ENCODE peak calls at places on chromosome 7, in eight cellular contexts. R is testis, D is choroid plexus epithelial cell, M is tibial nerve, V is ovary, B is brain microvascular endothelial cell, G is AG10803, L is right atrium auricular region. J is an unnamed sample.

GRCh38 chr7:91266067-91266930 is 2.1 kb downstream of the FZD1 start:
- DNase-seq in M (peak), D (no peak), B (no peak), G (no peak), R (no peak), V (peak), L (no peak), J (no peak)

GRCh38 chr7:4169505-4169904 is 512.6 kb upstream of the FOXK1 start:
- DNase-seq in L (no peak), M (no peak), G (no peak), B (no peak), V (no peak), R (no peak), D (no peak), J (peak)

GRCh38 chr7:95304990-95305389 is 19.3 kb downstream of the PON1 start:
- DNase-seq in M (no peak), G (no peak), L (no peak), R (no peak), D (no peak), B (no peak), V (no peak), J (no peak)

GRCh38 chr7:55545496-55545895 is 26.8 kb downstream of the VOPP1 start:
- DNase-seq in V (no peak), L (no peak), B (peak), G (peak), R (no peak), M (no peak), D (peak), J (no peak)

GRCh38 chr7:94333810-94334209 is 60.9 kb upstream of the COL1A2 start:
- DNase-seq in V (no peak), M (no peak), L (no peak), G (no peak), R (no peak), B (no peak), D (no peak), J (no peak)

GRCh38 chr7:126637538-126637937 is 615.2 kb downstream of the GRM8 start:
- DNase-seq in R (no peak), V (no peak), G (no peak), D (no peak), M (no peak), L (no peak), B (no peak), J (no peak)

GRCh38 chr7:16670021-16670420 is 24.0 kb downstream of the BZW2 start:
- DNase-seq in D (peak), B (no peak), L (no peak), M (no peak), R (no peak), V (no peak), G (peak), J (no peak)

GRCh38 chr7:115522174-115522573 is 508.4 kb downstream of the TFEC start:
- DNase-seq in R (no peak), D (no peak), B (no peak), L (no peak), V (no peak), M (no peak), G (no peak), J (no peak)

GRCh38 chr7:12066004-12066403 is 145.1 kb upstream of the TMEM106B start:
- DNase-seq in D (no peak), B (no peak), V (no peak), G (no peak), M (no peak), R (no peak), L (no peak), J (no peak)

GRCh38 chr7:7736671-7737070 is 18.3 kb upstream of the RPA3 start:
- DNase-seq in G (no peak), M (no peak), R (no peak), L (no peak), D (no peak), V (no peak), B (no peak), J (no peak)

GRCh38 chr7:125136755-125137547 is 207.3 kb upstream of the POT1 start:
- DNase-seq in V (no peak), R (no peak), M (no peak), D (peak), B (peak), L (no peak), G (no peak), J (peak)

GRCh38 chr7:150402671-150403321 is 23.7 kb downstream of the ZNF775 start:
- DNase-seq in V (no peak), L (no peak), B (no peak), G (no peak), M (no peak), R (no peak), D (no peak), J (no peak)

GRCh38 chr7:92904292-92905131 is 68.1 kb upstream of the CDK6 start:
- DNase-seq in M (no peak), B (peak), G (peak), R (no peak), D (peak), L (no peak), V (no peak), J (peak)

GRCh38 chr7:29435167-29435566 is 128.5 kb upstream of the PRR15 start:
- DNase-seq in G (no peak), B (no peak), D (no peak), L (no peak), M (no peak), V (no peak), R (no peak), J (no peak)

GRCh38 chr7:130831817-130832481 is 97.9 kb upstream of the KLF14 start:
- DNase-seq in L (no peak), B (no peak), D (peak), M (no peak), V (no peak), G (peak), R (no peak), J (no peak)

GRCh38 chr7:102944241-102944640 is 31.4 kb downstream of the LRRC17 start:
- DNase-seq in V (no peak), R (no peak), G (no peak), D (no peak), B (no peak), L (no peak), M (no peak), J (no peak)

GRCh38 chr7:7433736-7434260 is 101.9 kb downstream of the COL28A1 start:
- DNase-seq in G (peak), B (no peak), R (no peak), M (no peak), V (no peak), D (peak), L (no peak), J (no peak)

GRCh38 chr7:99244942-99245341 is 27.7 kb upstream of the MYH16 start:
- DNase-seq in R (no peak), D (no peak), M (no peak), G (peak), L (no peak), B (peak), V (no peak), J (no peak)

GRCh38 chr7:15168489-15168888 is 265.9 kb upstream of the DGKB start:
- DNase-seq in L (no peak), D (no peak), M (no peak), V (no peak), B (no peak), R (no peak), G (no peak), J (no peak)

GRCh38 chr7:54904130-54904529 is 114.7 kb upstream of the EGFR start:
- DNase-seq in D (peak), G (peak), M (no peak), R (no peak), B (peak), L (no peak), V (no peak), J (no peak)

GRCh38 chr7:48042216-48042615 is 6.9 kb downstream of the C7orf57 start:
- DNase-seq in L (no peak), R (no peak), D (no peak), G (peak), B (peak), M (no peak), V (no peak), J (no peak)

GRCh38 chr7:158811461-158811860 is 17.8 kb downstream of the ESYT2 start:
- DNase-seq in D (peak), R (no peak), G (peak), B (peak), M (no peak), V (no peak), L (no peak), J (no peak)

GRCh38 chr7:25216837-25217236 is 11.4 kb downstream of the NPVF start:
- DNase-seq in D (peak), G (peak), L (no peak), M (no peak), V (no peak), B (no peak), R (no peak), J (no peak)

GRCh38 chr7:41630741-41631140 is 72.1 kb downstream of the INHBA start:
- DNase-seq in R (no peak), M (no peak), G (no peak), V (no peak), D (no peak), L (no peak), B (no peak), J (no peak)

GRCh38 chr7:110309941-110310340 is 781.0 kb upstream of the LRRN3 start:
- DNase-seq in V (no peak), L (no peak), M (no peak), R (no peak), G (no peak), B (peak), D (peak), J (no peak)

GRCh38 chr7:150946826-150947750 is 31.0 kb downstream of the KCNH2 start:
- DNase-seq in R (peak), L (no peak), V (no peak), D (no peak), M (no peak), B (no peak), G (no peak), J (no peak)

GRCh38 chr7:134645935-134646334 is 718 bp upstream of the BPGM start:
- DNase-seq in L (no peak), D (peak), B (peak), G (peak), R (no peak), M (no peak), V (no peak), J (no peak)

GRCh38 chr7:15199482-15199881 is 296.9 kb upstream of the DGKB start:
- DNase-seq in M (no peak), V (no peak), L (no peak), G (peak), B (peak), D (peak), R (no peak), J (no peak)

GRCh38 chr7:66558660-66559465 is 69.8 kb upstream of the KCTD7 start:
- DNase-seq in B (no peak), L (no peak), R (no peak), D (no peak), G (no peak), M (no peak), V (no peak), J (no peak)

GRCh38 chr7:84975586-84976185 is 211.2 kb downstream of the SEMA3D start:
- DNase-seq in V (no peak), R (no peak), B (no peak), L (no peak), D (peak), G (peak), M (no peak), J (no peak)

GRCh38 chr7:108135446-108136190 is 5.5 kb upstream of the LAMB4 start:
- DNase-seq in D (no peak), V (no peak), G (no peak), M (no peak), R (no peak), L (no peak), B (no peak), J (no peak)

GRCh38 chr7:155593455-155594162 is 47.2 kb upstream of the CNPY1 start:
- DNase-seq in M (no peak), V (no peak), B (no peak), D (no peak), G (no peak), R (no peak), L (no peak), J (no peak)

GRCh38 chr7:46390042-46390441 is 469.0 kb upstream of the IGFBP3 start:
- DNase-seq in M (no peak), L (no peak), D (peak), G (no peak), V (no peak), R (no peak), B (peak), J (no peak)
- TF ChIP-seq CTCF in M (no peak), L (no peak), D (peak), G (peak), V (no peak), R (no peak), B (peak), J (peak)

DNA sequence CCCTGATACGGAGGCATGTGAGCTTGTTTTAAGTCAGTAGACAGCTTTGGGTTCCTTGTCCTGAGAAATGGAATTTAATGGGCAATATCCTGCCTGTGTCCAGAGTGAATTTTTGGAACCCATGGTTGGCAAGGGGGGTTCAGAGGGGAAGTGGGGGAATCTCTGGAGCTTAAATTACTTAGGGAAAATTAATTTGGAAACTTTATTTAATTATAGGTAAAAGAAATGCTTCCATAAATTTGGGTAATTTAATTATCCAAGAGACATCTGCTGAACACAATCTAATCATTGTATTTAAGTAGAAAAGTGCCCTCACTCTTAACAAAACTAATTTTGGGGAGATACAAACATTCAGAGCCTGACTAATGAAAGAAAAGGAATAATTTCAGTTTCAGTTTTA is 99.7 kb downstream of the PLXNA4 start:
- DNase-seq in V (no peak), R (no peak), M (no peak), L (no peak), D (no peak), B (no peak), G (no peak), J (no peak)
- H3K4me3 ChIP-seq in V (no peak), R (no peak), M (no peak), L (no peak), D (no peak), B (no peak), G (no peak), J (no peak)

GRCh38 chr7:1557771-1558170 is 1.8 kb upstream of the TMEM184A start:
- DNase-seq in V (peak), B (no peak), M (no peak), D (no peak), L (no peak), R (no peak), G (no peak), J (no peak)

GRCh38 chr7:1557006-1557405 is 1.0 kb upstream of the TMEM184A start:
- DNase-seq in G (no peak), R (no peak), L (no peak), V (no peak), M (no peak), D (no peak), B (no peak), J (no peak)

GRCh38 chr7:1558841-1559625 is 3.0 kb upstream of the TMEM184A start:
- DNase-seq in D (no peak), V (peak), M (no peak), R (no peak), B (no peak), G (no peak), L (no peak), J (no peak)

GRCh38 chr7:1559626-1560590 is 3.9 kb upstream of the TMEM184A start:
- DNase-seq in M (no peak), G (no peak), R (no peak), V (peak), D (no peak), B (no peak), L (no peak), J (no peak)

DNA sequence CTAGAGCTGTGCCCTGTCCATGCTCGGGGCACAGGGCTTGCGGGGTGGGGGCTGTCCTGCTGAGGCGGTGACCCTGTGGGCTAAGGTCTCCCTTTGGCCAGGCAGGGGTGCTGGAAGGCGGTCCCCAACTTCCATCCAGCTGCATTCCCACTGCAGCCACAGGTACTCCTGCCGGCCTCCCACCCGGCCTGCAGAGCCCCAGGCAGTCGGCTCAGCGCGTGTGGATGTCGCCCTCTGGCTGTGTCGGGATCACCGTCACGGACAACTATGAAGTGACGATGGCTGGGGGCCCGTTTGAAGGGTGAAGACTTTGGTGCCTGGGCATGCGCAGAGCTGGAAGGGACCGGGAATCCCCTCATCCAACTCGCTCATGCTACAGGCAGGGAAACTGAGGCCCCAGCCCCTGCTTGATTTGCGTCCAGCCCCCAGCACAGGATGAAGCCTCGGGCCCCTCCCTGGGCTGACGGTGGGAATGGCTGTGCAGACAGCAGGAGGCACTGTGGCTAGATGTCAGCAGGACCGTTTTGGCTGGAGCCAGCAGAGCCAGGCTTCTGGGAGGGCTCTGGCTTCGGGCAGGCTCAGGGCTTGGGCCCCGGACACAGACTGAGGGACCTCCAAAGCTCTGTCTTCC is 2.3 kb upstream of the TMEM184A start:
- DNase-seq in M (no peak), V (peak), L (no peak), G (no peak), B (no peak), D (peak), R (no peak), J (no peak)
- TF ChIP-seq CTCF in M (peak), V (no peak), L (peak), G (peak), B (peak), D (peak), R (no peak), J (peak)

GRCh38 chr7:19113855-19114590 is 3.4 kb downstream of the TWIST1 start:
- DNase-seq in L (no peak), G (no peak), R (no peak), D (peak), V (no peak), B (peak), M (no peak), J (no peak)

GRCh38 chr7:19111474-19112143 is 5.8 kb downstream of the TWIST1 start:
- DNase-seq in R (no peak), B (no peak), L (no peak), D (peak), M (no peak), G (no peak), V (no peak), J (no peak)

GRCh38 chr7:19113001-19113349 is 4.5 kb downstream of the TWIST1 start:
- DNase-seq in V (no peak), M (no peak), D (no peak), R (no peak), G (no peak), L (no peak), B (no peak), J (no peak)

GRCh38 chr7:19110778-19111175 is 6.7 kb downstream of the TWIST1 start:
- DNase-seq in L (no peak), V (no peak), G (no peak), B (no peak), M (no peak), R (no peak), D (no peak), J (no peak)

DNA sequence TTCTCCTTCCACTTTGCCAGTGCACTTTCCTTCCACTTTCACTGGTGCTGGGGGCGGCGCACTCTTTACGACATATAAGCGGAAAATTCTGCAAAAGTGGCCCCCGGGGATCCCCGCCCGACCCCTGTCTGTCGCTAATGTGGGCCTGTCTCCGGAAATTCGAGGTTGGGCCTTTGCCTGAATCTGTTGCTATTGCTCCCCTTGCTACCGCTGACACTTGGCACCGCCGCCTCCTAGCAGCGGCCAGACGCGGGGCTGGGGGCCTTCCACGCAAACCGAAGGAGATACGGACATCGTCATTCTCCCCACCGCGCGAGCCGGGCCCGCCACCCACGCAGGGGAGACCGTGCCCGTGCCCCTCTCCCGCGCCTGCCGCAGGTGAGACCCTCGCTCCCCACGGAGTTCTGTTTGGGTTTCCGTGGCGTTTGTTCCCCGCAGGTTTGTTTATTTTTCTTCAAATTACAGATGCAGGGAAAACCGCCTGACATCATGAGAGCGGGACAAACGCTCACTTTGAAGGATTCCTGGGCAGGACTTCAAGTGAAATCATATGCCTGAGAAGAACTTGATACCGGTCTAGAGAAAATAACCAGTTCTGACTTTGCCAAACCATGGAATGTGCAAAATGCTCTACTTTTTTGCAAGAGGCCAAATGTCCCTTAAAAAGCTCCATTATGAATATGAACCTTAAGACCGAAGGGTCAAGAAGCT is 5.0 kb downstream of the TWIST1 start:
- DNase-seq in M (no peak), D (peak), G (peak), R (no peak), V (no peak), L (peak), B (peak), J (no peak)
- H3K4me3 ChIP-seq in M (peak), D (peak), G (peak), R (no peak), V (peak), L (no peak), B (peak), J (no peak)

GRCh38 chr7:726854-727103 is 280 bp downstream of the DNAAF5 start:
- DNase-seq in L (no peak), G (no peak), M (no peak), R (peak), D (no peak), B (no peak), V (no peak), J (no peak)

GRCh38 chr7:729154-730000 is 2.3 kb upstream of the PRKAR1B start:
- DNase-seq in B (no peak), L (no peak), V (peak), M (no peak), R (no peak), D (no peak), G (no peak), J (no peak)

GRCh38 chr7:727104-727805 is at the start of gene PRKAR1B:
- DNase-seq in D (peak), L (no peak), B (no peak), G (no peak), V (peak), M (no peak), R (peak), J (no peak)

GRCh38 chr7:728602-729001 is 1.5 kb upstream of the PRKAR1B start:
- DNase-seq in D (no peak), L (no peak), G (no peak), V (peak), M (no peak), B (no peak), R (no peak), J (no peak)

DNA sequence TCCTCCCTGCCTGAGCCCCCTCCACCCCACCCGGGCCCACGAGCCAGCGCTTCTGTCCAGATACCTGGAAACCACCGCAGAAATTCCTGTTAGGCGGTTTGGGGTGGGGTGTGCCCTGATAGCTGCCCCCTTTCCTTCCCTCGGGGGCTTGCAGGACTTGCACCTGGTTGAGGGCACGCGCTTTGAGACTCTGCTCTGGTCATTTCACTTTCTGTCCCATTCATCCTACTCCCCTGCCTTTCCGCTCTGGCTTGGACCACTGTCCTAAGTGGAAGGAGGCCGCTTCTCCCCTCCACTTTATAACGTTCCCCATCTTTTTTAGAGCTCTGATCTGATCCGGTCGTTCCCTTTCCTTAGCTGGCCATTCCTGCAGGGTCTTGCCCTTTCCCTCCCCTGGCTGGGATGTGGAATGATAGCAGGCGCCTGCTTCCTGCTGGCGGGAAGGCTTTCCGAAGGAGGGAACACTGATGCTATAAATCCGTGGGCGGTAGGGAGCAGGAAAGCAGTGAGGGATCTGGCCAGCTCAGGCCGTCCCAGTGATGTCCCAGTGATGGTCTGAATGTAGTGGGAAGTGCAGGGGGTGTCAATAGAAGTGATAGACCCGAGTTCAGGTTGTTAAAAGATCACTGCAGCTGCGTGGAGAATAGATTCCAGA is 852 bp upstream of the PRKAR1B start:
- DNase-seq in V (peak), M (no peak), B (no peak), R (no peak), L (no peak), D (peak), G (peak), J (no peak)
- TF ChIP-seq CTCF in V (no peak), M (no peak), B (peak), R (no peak), L (no peak), D (no peak), G (peak), J (no peak)